ENCODE peak calls at places on chromosome 18, in ten cellular contexts. V is epithelial cell of esophagus, Q is hepatocyte, A is right atrium auricular region, X is dorsolateral prefrontal cortex, U is foreskin fibroblast, E is AG10803, T is MM.1S, Y is colonic mucosa, I is retinal pigment epithelial cell. O is an unnamed sample.
A peak's percentile ranks its signal among the peaks of the same experiment; 100 is the strongest.

GRCh38 chr18:8162797-8163196 is 446.4 kb upstream of the RAB12 start:
- DNase-seq in V (peak; percentile 69), Q (peak; percentile 32), A (no peak), X (no peak), U (peak; percentile 40), E (no peak), T (no peak), Y (no peak), I (no peak), O (no peak)

GRCh38 chr18:46253498-46253897 is 149.3 kb downstream of the HAUS1 start:
- DNase-seq in V (peak; percentile 68), Q (no peak), A (no peak), X (no peak), U (peak; percentile 49), E (peak; percentile 49), T (no peak), Y (no peak), I (no peak), O (no peak)

GRCh38 chr18:36281941-36282340 is 15.6 kb upstream of the FHOD3 start:
- DNase-seq in V (no peak), Q (no peak), A (no peak), X (no peak), U (no peak), E (no peak), T (no peak), Y (no peak), I (no peak), O (no peak)

GRCh38 chr18:12409466-12409865 is 1.7 kb downstream of the PRELID3A start:
- DNase-seq in V (no peak), Q (no peak), A (no peak), X (no peak), U (no peak), E (peak; percentile 66), T (no peak), Y (no peak), I (no peak), O (no peak)

GRCh38 chr18:5984245-5984644 is 88.9 kb upstream of the TMEM200C start:
- DNase-seq in V (no peak), Q (no peak), A (no peak), X (no peak), U (no peak), E (no peak), T (no peak), Y (no peak), I (no peak), O (no peak)

GRCh38 chr18:48052845-48053244 is 122.4 kb upstream of the SMAD2 start:
- DNase-seq in V (no peak), Q (no peak), A (no peak), X (no peak), U (no peak), E (no peak), T (no peak), Y (no peak), I (no peak), O (no peak)

GRCh38 chr18:24185805-24186204 is 46.9 kb downstream of the CABYR start:
- DNase-seq in V (no peak), Q (no peak), A (no peak), X (no peak), U (peak; percentile 16), E (no peak), T (no peak), Y (no peak), I (no peak), O (no peak)

GRCh38 chr18:71012789-71013188 is 723.9 kb downstream of the SOCS6 start:
- DNase-seq in V (no peak), Q (no peak), A (no peak), X (no peak), U (no peak), E (no peak), T (no peak), Y (no peak), I (no peak), O (no peak)

GRCh38 chr18:79625195-79625923 is 54.2 kb upstream of the CTDP1 start:
- DNase-seq in V (peak; percentile 4), Q (no peak), A (no peak), X (no peak), U (no peak), E (no peak), T (peak; percentile 60), Y (no peak), I (no peak), O (no peak)

GRCh38 chr18:47929681-47930085 is 776 bp downstream of the SMAD2 start:
- DNase-seq in V (peak; percentile 60), Q (peak; percentile 64), A (no peak), X (no peak), U (no peak), E (peak; percentile 39), T (peak; percentile 55), Y (no peak), I (no peak), O (no peak)

GRCh38 chr18:57644540-57644939 is 22.9 kb upstream of the NARS1 start:
- DNase-seq in V (no peak), Q (no peak), A (no peak), X (no peak), U (peak; percentile 50), E (no peak), T (no peak), Y (no peak), I (no peak), O (no peak)
- TF ChIP-seq CTCF in V (peak; percentile 2), Q (peak; percentile 37), A (peak; percentile 26), X (peak; percentile 31), U (no peak), E (no peak), T (no peak), Y (no peak), I (peak; percentile 44), O (no peak)

GRCh38 chr18:64116806-64117205 is 32.1 kb downstream of the LINC00305 start:
- DNase-seq in V (no peak), Q (no peak), A (no peak), X (no peak), U (no peak), E (no peak), T (no peak), Y (no peak), I (no peak), O (no peak)

GRCh38 chr18:64115906-64116305 is 33.0 kb downstream of the LINC00305 start:
- DNase-seq in V (no peak), Q (peak; percentile 55), A (no peak), X (no peak), U (peak; percentile 0), E (no peak), T (no peak), Y (no peak), I (peak; percentile 9), O (no peak)

DNA sequence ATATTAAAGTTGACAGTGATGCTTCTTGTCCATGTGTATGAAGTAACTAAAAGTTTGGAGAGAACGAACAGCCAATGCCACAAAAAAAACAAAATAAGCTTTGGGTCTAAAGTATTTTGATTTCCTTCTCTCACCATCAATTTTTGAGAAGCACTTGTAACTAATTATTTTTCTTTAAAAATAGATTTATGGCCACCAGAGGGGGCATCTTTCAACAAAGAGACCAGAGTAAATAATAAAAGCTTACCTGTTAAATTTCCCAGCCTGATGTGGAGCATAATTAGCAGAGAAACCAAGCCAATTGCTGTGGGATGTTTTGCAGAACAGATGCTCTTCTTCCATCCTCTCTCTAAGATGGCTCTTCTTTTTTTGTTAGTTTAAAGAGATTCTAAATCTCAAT is 29.0 kb downstream of the LINC00305 start:
- DNase-seq in V (peak; percentile 3), Q (no peak), A (no peak), X (no peak), U (peak; percentile 1), E (no peak), T (no peak), Y (no peak), I (no peak), O (no peak)
- TF ChIP-seq CTCF in V (no peak), Q (peak; percentile 33), A (peak; percentile 31), X (no peak), U (no peak), E (no peak), T (peak; percentile 27), Y (no peak), I (peak; percentile 38), O (peak; percentile 33)

DNA sequence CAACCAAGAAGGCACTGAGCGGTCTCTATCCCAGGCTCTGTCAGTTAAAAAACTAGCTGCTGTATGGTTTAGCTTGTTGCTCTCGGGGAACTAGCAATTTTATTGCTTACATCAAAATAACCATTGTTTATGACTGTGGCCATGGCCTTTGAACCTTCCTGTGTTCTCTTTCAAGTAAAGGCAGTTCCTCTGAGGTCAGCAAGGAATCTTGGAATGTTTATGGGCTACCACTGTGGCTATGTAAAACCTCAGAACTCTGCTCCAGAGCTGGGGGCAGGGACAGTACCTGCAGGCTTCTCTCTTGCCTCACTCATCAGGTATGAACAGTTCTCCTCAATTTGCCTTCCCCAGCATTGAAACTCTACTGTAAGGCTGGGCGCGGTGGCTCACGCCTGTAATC is 416.0 kb upstream of the NETO1 start:
- DNase-seq in V (no peak), Q (no peak), A (no peak), X (no peak), U (peak; percentile 10), E (peak; percentile 37), T (no peak), Y (no peak), I (no peak), O (no peak)
- TF ChIP-seq CTCF in V (no peak), Q (no peak), A (no peak), X (no peak), U (no peak), E (no peak), T (no peak), Y (no peak), I (no peak), O (no peak)

DNA sequence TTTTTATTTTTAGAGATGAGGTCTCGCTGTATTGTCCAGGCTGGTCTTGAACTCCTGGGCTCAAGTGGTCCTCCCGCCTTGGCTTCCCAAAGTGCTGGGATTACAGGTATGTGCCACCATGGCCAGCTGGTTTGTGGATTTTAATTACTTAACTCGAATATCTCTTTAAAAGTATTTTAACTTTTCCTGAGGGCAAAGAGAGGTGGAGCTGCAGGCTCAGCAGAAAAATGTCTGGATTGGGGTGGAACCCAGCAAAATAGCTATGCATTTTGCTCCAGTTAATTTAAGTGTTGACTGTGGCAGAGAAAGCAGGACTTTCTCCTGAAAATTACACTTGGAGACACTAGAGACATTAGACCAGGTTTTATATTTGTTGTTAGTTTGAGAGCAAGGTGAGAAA is 35.5 kb upstream of the TXNDC2 start:
- DNase-seq in V (no peak), Q (no peak), A (no peak), X (no peak), U (no peak), E (no peak), T (no peak), Y (no peak), I (no peak), O (no peak)
- TF ChIP-seq CTCF in V (no peak), Q (no peak), A (no peak), X (no peak), U (no peak), E (no peak), T (no peak), Y (no peak), I (no peak), O (no peak)

GRCh38 chr18:50747849-50748242 is 72.0 kb downstream of the MRO start:
- DNase-seq in V (no peak), Q (no peak), A (peak; percentile 13), X (no peak), U (no peak), E (no peak), T (no peak), Y (no peak), I (no peak), O (no peak)
- TF ChIP-seq CTCF in V (no peak), Q (no peak), A (no peak), X (no peak), U (no peak), E (no peak), T (no peak), Y (no peak), I (no peak), O (no peak)